ENCODE peak calls at places on chromosomes 5 and 9, in four cellular contexts. B is progenitor cell of endocrine pancreas, K is AG04449, Y is cardiac muscle cell. D is an unnamed sample.

GRCh38 chr5:143968071-143968878 is 156.3 kb downstream of the HMHB1 start:
- DNase-seq in Y (peak; percentile 7), B (no peak), K (no peak), D (no peak)

GRCh38 chr5:149170292-149170691 is 29.0 kb downstream of the ABLIM3 start:
- DNase-seq in K (no peak), B (no peak), Y (no peak), D (no peak)

GRCh38 chr9:113556877-113557593 is 93.5 kb downstream of the RGS3 start:
- DNase-seq in B (no peak), Y (no peak), K (no peak), D (no peak)

GRCh38 chr5:169893010-169893409 is 87.3 kb downstream of the INSYN2B start:
- DNase-seq in B (no peak), K (no peak), Y (no peak), D (no peak)

GRCh38 chr5:22514231-22514630 is 338.9 kb downstream of the CDH12 start:
- DNase-seq in K (no peak), B (no peak), Y (no peak), D (no peak)

GRCh38 chr5:163677092-163677491 is 171.7 kb downstream of the MAT2B start:
- DNase-seq in B (no peak), K (no peak), Y (no peak), D (no peak)

GRCh38 chr9:122057211-122057610 is 35.9 kb downstream of the TTLL11 start:
- DNase-seq in B (no peak), Y (no peak), K (no peak), D (no peak)

GRCh38 chr5:89106479-89106878 is 223.5 kb upstream of the MEF2C start:
- DNase-seq in Y (no peak), K (no peak), B (no peak), D (no peak)

GRCh38 chr9:91187965-91188344 is 173.8 kb downstream of the AUH start:
- DNase-seq in K (no peak), Y (no peak), B (no peak), D (no peak)

GRCh38 chr5:82352146-82352791 is 74.1 kb upstream of the RPS23 start:
- DNase-seq in K (no peak), Y (no peak), B (no peak), D (no peak)

GRCh38 chr9:110429453-110429852 is 91.8 kb upstream of the TXNDC8 start:
- DNase-seq in Y (no peak), B (no peak), K (no peak), D (no peak)

GRCh38 chr9:131289301-131290038 is at the start of gene PLPP7:
- DNase-seq in B (no peak), Y (peak; percentile 80), K (no peak), D (no peak)

GRCh38 chr5:15889001-15889400 is 290.6 kb downstream of the MARCHF11 start:
- DNase-seq in Y (no peak), B (no peak), K (no peak), D (no peak)

GRCh38 chr9:214488-215448 is at the start of gene DOCK8:
- DNase-seq in K (no peak), Y (peak; percentile 72), B (peak; percentile 76), D (peak; percentile 80)

GRCh38 chr5:76074487-76074886 is 8.7 kb upstream of the SV2C start:
- DNase-seq in B (no peak), K (no peak), Y (peak; percentile 49), D (no peak)
- TF ChIP-seq CTCF in B (peak; percentile 65), K (no peak), Y (no peak), D (peak; percentile 73)

DNA sequence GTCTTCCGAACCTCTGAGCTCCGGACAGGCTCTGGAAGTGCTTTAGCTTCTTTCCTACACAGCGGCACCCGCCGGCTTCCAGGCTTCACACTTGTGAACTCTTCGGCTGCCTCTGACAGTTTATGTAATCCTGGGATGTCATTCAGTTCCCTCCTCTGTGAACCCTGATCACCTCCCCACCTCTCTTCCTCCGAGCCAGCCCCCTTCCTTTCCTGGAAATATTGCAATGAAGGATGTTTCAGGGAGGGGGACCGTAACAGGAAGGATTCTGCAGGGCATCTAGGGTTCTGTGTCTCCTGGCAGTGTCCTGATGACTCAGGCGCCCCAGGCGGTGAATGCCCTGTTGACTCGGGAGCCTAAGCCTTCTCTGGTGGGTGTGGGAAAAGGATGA is at the start of gene CD14:
- DNase-seq in K (no peak), B (no peak), Y (no peak), D (no peak)
- TF ChIP-seq CTCF in K (no peak), B (no peak), Y (no peak), D (no peak)

GRCh38 chr9:104976196-104976595 is 48.2 kb upstream of the ABCA1 start:
- DNase-seq in B (no peak), Y (no peak), K (no peak), D (no peak)
- TF ChIP-seq CTCF in B (no peak), Y (no peak), K (no peak), D (no peak)

GRCh38 chr9:71685988-71686387 is 82.3 kb downstream of the CEMIP2 start:
- DNase-seq in B (no peak), Y (no peak), K (no peak), D (no peak)

GRCh38 chr9:71681708-71682268 is 86.5 kb downstream of the CEMIP2 start:
- DNase-seq in K (peak; percentile 52), B (no peak), Y (peak; percentile 59), D (no peak)

GRCh38 chr9:71685394-71685793 is 82.9 kb downstream of the CEMIP2 start:
- DNase-seq in K (no peak), Y (no peak), B (no peak), D (no peak)

GRCh38 chr9:71684566-71684965 is 83.7 kb downstream of the CEMIP2 start:
- DNase-seq in B (no peak), Y (no peak), K (no peak), D (no peak)

DNA sequence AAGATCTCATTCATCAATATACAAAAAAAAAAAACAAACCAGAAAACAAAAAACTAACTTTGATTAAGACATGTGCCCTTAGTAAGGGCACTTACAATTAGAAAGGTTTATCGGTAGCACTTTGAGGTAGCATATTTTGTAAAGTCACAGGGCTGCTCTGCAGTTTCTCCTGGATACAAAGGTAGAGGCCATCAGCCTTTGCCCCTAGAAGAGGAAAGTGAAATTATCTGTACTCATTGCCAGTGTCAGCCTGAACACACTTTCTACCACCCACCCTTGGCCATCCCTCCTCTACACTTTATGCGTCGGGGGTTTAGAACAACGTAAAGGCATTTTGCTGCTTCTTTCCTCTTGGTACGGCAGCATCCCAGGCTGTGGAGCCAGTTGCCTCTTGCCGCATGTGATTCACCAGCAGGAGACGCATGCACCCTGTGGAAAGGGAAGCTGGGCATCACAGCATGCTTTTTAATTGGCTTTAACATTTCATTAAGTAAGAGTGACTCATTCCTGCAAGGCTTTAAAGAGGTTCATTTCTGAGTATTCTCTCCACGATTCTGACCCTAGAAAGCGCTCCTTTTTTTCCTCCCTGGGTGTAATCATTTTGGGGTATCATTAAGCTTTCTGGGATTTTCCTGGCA is 84.6 kb downstream of the CEMIP2 start:
- DNase-seq in Y (peak; percentile 13), K (no peak), B (no peak), D (no peak)
- TF ChIP-seq CTCF in Y (peak; percentile 51), K (peak; percentile 64), B (no peak), D (peak; percentile 13)

GRCh38 chr9:117392992-117393391 is 21.9 kb downstream of the ASTN2 start:
- DNase-seq in Y (no peak), B (no peak), K (no peak), D (no peak)
- TF ChIP-seq CTCF in Y (no peak), B (peak; percentile 29), K (no peak), D (no peak)

DNA sequence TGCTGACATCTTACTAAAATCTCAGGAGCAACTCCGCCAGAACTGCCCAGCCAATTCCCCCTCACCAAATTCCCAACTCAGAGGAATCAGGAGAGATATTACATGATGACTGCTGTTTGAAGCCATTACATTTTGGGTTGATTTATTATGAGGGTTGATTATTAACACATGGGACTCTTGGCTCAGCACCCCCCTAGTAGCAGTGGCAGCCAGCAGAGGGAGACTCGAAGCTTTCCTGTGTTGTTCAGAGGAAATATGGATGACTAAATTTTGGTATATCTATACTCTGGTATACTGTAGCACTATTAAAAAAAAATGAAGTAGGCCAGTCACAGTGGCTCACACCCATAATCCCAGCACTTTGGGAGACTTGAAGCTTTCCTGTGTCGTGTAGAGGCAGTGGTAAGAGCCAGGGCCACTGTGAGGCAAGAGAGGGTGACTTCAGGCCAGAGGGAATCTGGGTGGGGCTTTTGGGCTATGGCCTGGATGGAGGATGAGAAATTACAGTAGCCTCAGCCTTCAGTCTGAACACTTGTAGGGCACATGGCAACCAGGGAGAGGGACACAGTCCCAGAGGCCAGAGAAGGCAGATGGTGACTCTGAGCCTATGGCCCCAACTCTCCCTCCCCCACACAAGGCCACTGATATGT is 111.4 kb downstream of the LHX2 start:
- DNase-seq in B (no peak), K (no peak), Y (no peak), D (no peak)
- TF ChIP-seq CTCF in B (peak; percentile 36), K (peak; percentile 43), Y (peak; percentile 63), D (peak; percentile 40)

GRCh38 chr9:106828082-106828481 is 34.9 kb upstream of the ZNF462 start:
- DNase-seq in K (no peak), B (no peak), Y (no peak), D (no peak)
- TF ChIP-seq CTCF in K (no peak), B (no peak), Y (no peak), D (no peak)